ENCODE peak calls at places on chromosome 17, in seven cellular contexts. I is IMR-90, M is mesendoderm, R is mesenchymal stem cell, H is trophoblast cell, S is H9, B is H1. Y is an unnamed sample.

GRCh38 chr17:44601574-44602372 is 44.5 kb downstream of the FZD2 start:
- DNase-seq in M (no peak), H (no peak), B (no peak), R (no peak), S (no peak), I (peak; percentile 60), Y (no peak)

GRCh38 chr17:45221081-45221996 is at the start of gene FMNL1:
- DNase-seq in S (no peak), R (no peak), H (no peak), I (no peak), B (no peak), M (no peak), Y (no peak)

GRCh38 chr17:9522074-9522473 is 53.5 kb downstream of the STX8 start:
- DNase-seq in I (peak; percentile 62), M (peak; percentile 60), H (peak; percentile 72), S (no peak), B (no peak), R (peak; percentile 67), Y (peak; percentile 40)

GRCh38 chr17:16449121-16449570 is 33.8 kb downstream of the TRPV2 start:
- DNase-seq in R (peak; percentile 60), I (peak; percentile 74), S (no peak), M (no peak), B (no peak), H (peak; percentile 31), Y (no peak)

GRCh38 chr17:71438631-71439146 is 682.1 kb upstream of the SOX9 start:
- DNase-seq in S (no peak), B (no peak), R (peak; percentile 98), H (peak; percentile 1), M (no peak), I (peak; percentile 98), Y (no peak)

GRCh38 chr17:19482571-19482970 is 51.1 kb upstream of the SLC47A1 start:
- DNase-seq in H (peak; percentile 78), B (no peak), R (peak; percentile 39), S (no peak), I (peak; percentile 53), M (peak; percentile 90), Y (no peak)

GRCh38 chr17:32523827-32524552 is 37.2 kb downstream of the CDK5R1 start:
- DNase-seq in M (no peak), I (no peak), R (no peak), H (no peak), B (no peak), S (no peak), Y (no peak)

GRCh38 chr17:26765860-26766709 is 527.8 kb upstream of the WSB1 start:
- DNase-seq in B (no peak), H (no peak), I (no peak), R (no peak), S (no peak), M (no peak), Y (no peak)

GRCh38 chr17:75003957-75004355 is 8.5 kb upstream of the MRPL58 start:
- DNase-seq in S (no peak), B (no peak), H (no peak), M (no peak), I (no peak), R (no peak), Y (no peak)

GRCh38 chr17:8187517-8188407 is 2.2 kb downstream of the BORCS6 start:
- DNase-seq in B (peak; percentile 92), I (peak; percentile 100), M (peak; percentile 100), S (peak; percentile 98), H (peak; percentile 100), R (peak; percentile 100), Y (peak; percentile 98)

GRCh38 chr17:5562172-5562571 is 22.1 kb downstream of the NLRP1 start:
- DNase-seq in I (no peak), R (no peak), B (no peak), M (no peak), S (no peak), H (no peak), Y (no peak)

GRCh38 chr17:57599271-57600045 is 145.6 kb downstream of the CCDC182 start:
- DNase-seq in S (no peak), M (no peak), B (no peak), R (no peak), I (no peak), H (no peak), Y (no peak)

GRCh38 chr17:61656721-61657217 is 65.8 kb upstream of the NACA2 start:
- DNase-seq in B (no peak), M (no peak), R (peak; percentile 2), I (peak; percentile 17), H (no peak), S (no peak), Y (no peak)
- H3K4me1 ChIP-seq in B (no peaks in the 10 kb centered on the region), M (no peaks in the 10 kb centered on the region), R (no peaks in the 10 kb centered on the region), I (no peaks in the 10 kb centered on the region), H (no peaks in the 10 kb centered on the region), S (no peaks in the 10 kb centered on the region), Y (no peaks in the 10 kb centered on the region)

GRCh38 chr17:81282141-81282540 is 13.0 kb downstream of the SLC38A10 start:
- DNase-seq in H (no peak), R (no peak), S (no peak), M (no peak), I (no peak), B (no peak), Y (no peak)

GRCh38 chr17:81278831-81279230 is 16.3 kb downstream of the SLC38A10 start:
- DNase-seq in I (no peak), H (no peak), R (no peak), B (no peak), S (no peak), M (no peak), Y (no peak)

GRCh38 chr17:81282876-81283275 is 12.2 kb downstream of the SLC38A10 start:
- DNase-seq in R (no peak), B (no peak), S (no peak), H (no peak), I (no peak), M (no peak), Y (no peak)

GRCh38 chr17:81279278-81280073 is 15.6 kb downstream of the SLC38A10 start:
- DNase-seq in B (no peak), R (no peak), H (no peak), M (no peak), I (no peak), S (no peak), Y (no peak)

DNA sequence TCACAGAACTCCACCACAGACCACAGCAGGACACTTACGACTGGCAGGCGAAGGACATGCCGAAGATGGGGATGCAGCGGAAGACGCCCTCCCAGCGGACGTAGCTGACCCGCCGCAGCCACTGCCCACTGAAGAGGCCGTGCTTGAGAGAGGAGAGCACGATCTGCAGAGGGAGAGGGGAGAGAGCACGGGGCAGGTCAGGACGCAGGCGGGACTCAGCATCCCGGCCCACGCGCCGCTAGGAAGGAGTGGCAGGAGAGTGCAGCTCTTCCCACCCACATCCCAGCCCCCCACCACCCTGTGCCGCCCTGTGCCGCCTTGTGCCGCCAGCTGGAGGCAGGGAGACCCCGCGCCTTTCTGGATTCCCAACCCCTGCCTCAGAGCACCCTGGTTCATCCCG is 14.5 kb downstream of the SLC38A10 start:
- DNase-seq in B (no peak), H (no peak), S (no peak), I (no peak), R (no peak), M (no peak), Y (no peak)
- H3K4ac ChIP-seq in B (no peak overlapping the region), H (no peak overlapping the region), S (no peak overlapping the region), I (no peak overlapping the region), R (no peak overlapping the region), M (no peak overlapping the region), Y (no peak overlapping the region)

DNA sequence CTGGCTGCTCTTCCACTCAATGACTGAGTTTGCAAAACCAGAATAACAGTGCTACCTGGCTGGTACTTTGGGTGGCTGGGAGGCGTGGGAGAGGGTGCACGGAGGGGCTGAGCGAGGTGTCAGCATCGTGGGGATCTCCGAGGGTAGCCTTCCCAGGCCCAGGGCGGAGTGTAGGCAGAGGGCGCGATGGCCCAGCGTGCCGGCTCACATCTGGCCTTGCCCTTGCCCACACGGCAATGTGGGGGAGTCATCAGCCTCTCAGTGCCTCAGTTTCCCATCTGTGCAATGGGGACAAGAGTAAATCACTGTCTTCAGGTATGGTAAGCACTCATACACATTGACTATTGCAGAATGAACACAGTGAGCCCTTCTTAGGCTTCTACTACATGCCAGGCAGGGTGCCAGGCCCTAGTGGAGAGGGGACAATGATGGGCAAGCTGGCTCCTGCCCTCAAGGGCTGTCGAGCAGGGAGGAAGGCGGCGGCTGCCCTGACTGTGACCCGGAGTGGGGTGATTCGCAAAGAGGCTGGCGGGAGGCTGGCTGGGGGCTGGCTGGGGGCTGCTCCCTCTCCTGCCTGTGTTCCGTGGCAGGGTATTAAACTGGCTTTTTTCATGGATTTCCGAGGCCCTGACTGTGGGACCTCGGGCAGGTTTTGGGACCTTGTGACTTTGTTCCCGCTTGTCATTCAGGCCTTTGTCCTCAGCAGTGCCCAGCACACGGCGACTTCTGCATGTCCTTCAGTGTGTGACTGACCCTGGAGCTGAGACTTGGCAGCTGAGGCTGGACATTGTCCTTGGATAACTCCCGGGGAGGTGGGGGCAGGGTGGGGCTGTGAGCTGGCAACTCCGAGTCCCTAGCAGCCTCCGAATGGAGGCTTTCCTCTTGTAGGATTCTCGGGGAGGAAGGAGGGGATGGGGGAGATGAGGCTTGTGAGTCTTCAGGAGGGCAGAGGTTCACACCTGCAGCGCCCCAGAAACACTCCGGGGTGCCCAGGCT is 243.1 kb downstream of the SEC14L1 start:
- DNase-seq in H (no peak), I (no peak), S (no peak), B (no peak), R (no peak), M (no peak), Y (no peak)
- H3K4me1 ChIP-seq in H (peaks cover 62% of the 10 kb centered on the region), I (peaks cover 77% of the 10 kb centered on the region), S (peaks cover 15% of the 10 kb centered on the region), B (peaks cover 62% of the 10 kb centered on the region), R (peaks cover 68% of the 10 kb centered on the region), M (peaks cover 19% of the 10 kb centered on the region), Y (peaks cover 67% of the 10 kb centered on the region)

DNA sequence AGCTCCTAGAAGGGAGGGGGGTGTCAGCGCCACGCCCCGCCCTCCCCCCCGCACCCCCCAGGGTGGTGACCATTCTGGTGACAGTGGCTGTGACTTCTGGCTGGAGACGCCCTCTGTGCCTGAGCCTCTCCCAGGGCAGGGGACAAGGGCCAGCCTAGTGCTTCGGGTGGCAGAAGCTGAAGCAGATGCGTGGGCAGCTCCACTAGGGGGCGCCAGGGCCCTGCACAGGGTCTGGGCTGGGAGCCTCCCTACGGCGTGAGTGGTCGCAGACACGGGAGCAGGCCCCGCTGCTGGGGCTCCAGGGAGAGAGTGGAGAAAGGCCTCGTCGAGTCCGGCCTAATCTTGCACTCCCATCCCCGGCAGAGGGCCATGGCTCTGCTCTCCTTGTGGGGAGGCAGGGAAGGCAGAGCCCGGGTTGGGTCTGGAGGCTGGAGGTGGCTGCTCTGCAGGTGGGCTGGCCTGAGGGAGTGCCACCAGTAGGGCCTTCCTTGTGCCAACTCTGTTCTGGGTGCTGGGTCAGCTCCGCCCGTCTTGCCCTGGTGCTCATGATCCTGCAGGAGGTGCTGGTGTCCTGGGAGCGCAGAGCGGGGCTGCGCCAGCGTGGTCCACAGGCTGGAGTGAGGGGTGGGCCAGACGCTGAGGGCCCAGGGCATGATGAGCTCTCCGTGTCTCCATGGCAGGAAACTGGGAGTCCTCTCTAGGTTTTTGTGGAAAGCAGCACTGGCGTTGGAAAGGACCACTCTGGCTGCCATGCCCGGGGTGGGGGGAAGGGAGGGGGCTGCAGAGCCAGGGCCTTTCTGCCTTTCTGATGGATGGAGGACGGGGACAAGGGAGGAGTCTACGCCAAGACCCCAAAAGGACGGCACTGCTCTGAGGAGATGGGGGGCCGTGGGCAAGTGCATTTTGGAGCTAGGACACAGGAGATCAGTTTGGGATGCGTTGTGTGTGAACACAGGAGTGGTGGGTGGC is 2.5 kb downstream of the CENPX start:
- DNase-seq in R (peak; percentile 56), H (peak; percentile 73), M (peak; percentile 75), I (peak; percentile 21), S (peak; percentile 92), B (no peak), Y (peak; percentile 56)
- H3K4ac ChIP-seq in R (no peak overlapping the region), H (no peak overlapping the region), M (no peak overlapping the region), I (no peak overlapping the region), S (no peak overlapping the region), B (no peak overlapping the region), Y (no peak overlapping the region)